ENCODE peak calls at places on chromosomes 11 and 22, in four cellular contexts. V is HCT116, W is PC-3, S is IMR-90. R is an unnamed sample.

GRCh38 chr22:43714104-43714503 is 98.0 kb downstream of the EFCAB6 start:
- DNase-seq in W (no peak), V (no peak), S (no peak), R (no peak)

GRCh38 chr11:111942826-111943225 is 5.7 kb downstream of the DIXDC1 start:
- DNase-seq in W (no peak), V (no peak), S (peak), R (no peak)

GRCh38 chr11:118306556-118306955 is 2.0 kb downstream of the CD3E start:
- DNase-seq in V (no peak), W (no peak), S (no peak), R (peak)

GRCh38 chr22:23132376-23133091 is 9.3 kb downstream of the RSPH14 start:
- DNase-seq in S (no peak), W (no peak), V (no peak), R (no peak)

GRCh38 chr11:26828291-26828690 is 106.4 kb upstream of the SLC5A12 start:
- DNase-seq in W (no peak), V (no peak), S (no peak), R (no peak)

GRCh38 chr11:72584293-72584921 is 89.8 kb downstream of the PDE2A start:
- DNase-seq in V (no peak), W (no peak), S (peak), R (no peak)

GRCh38 chr11:13140028-13140870 is 131.1 kb downstream of the RASSF10 start:
- DNase-seq in W (peak), S (peak), V (no peak), R (peak)

GRCh38 chr11:24592342-24592741 is 95.5 kb downstream of the LUZP2 start:
- DNase-seq in S (peak), W (peak), V (no peak), R (no peak)

GRCh38 chr11:106331163-106331562 is 253.7 kb downstream of the AASDHPPT start:
- DNase-seq in V (no peak), W (peak), S (no peak), R (no peak)

GRCh38 chr11:76459299-76459698 is 14.5 kb downstream of the EMSY start:
- DNase-seq in W (peak), V (peak), S (no peak), R (no peak)

GRCh38 chr11:812390-812789 is 2.6 kb downstream of the RPLP2 start:
- DNase-seq in S (no peak), W (no peak), V (no peak), R (no peak)

GRCh38 chr11:46322759-46323158 is 24.5 kb upstream of the DGKZ start:
- DNase-seq in S (peak), V (peak), W (no peak), R (no peak)

GRCh38 chr11:57432714-57433163 is 5.8 kb upstream of the SLC43A3 start:
- DNase-seq in S (peak), V (no peak), W (peak), R (no peak)

DNA sequence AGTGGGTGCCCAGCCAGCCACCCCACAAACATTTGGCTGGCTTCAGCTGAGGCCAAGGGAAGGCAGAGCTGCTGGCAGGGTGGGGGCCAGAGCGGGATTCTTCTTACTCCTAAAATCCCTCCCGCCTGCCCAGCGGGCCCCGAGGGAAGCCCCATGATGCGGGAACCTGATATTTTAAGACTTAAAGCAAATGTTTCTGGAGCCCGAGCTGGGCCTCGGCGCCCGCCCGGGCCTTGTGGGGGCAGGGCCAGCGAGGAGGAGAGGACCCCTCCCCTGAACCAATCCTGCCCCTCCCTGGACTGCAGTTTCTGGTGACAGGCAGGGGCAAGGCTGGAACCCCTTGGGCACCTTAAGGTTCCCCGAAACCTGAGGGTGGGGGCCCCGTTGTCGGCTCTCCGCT is 17.2 kb downstream of the GP1BB start:
- DNase-seq in W (no peak), V (no peak), S (no peak), R (no peak)
- H3K4me2 ChIP-seq in W (no peak), V (no peak), S (no peak), R (no peak)

DNA sequence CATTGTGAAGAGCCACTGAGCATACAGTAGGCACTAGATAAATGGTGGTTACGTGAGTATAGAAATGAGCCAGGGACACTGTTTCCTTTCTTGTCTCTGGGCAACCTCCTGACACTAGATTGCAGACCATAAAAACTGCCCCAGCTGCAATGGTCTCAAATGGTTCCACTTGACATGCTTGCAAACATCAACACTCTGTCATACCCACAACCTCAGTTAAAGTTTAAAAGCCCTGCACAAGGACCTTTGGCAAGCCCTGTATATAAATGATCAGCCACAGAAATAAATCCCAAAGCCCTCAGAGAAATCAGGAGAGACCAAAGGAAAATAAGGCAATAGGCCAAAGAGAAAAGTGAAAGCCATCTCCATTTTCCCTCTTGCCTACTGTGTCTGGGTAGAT is 20.7 kb downstream of the PLEKHA7 start:
- DNase-seq in V (no peak), S (no peak), W (no peak), R (no peak)
- H3K4me2 ChIP-seq in V (no peak), S (no peak), W (no peak), R (no peak)

GRCh38 chr11:58616594-58616993 is 5.9 kb upstream of the CNTF start:
- DNase-seq in S (peak), W (peak), V (no peak), R (no peak)
- H3K4me2 ChIP-seq in S (no peak), W (peak), V (no peak), R (no peak)

DNA sequence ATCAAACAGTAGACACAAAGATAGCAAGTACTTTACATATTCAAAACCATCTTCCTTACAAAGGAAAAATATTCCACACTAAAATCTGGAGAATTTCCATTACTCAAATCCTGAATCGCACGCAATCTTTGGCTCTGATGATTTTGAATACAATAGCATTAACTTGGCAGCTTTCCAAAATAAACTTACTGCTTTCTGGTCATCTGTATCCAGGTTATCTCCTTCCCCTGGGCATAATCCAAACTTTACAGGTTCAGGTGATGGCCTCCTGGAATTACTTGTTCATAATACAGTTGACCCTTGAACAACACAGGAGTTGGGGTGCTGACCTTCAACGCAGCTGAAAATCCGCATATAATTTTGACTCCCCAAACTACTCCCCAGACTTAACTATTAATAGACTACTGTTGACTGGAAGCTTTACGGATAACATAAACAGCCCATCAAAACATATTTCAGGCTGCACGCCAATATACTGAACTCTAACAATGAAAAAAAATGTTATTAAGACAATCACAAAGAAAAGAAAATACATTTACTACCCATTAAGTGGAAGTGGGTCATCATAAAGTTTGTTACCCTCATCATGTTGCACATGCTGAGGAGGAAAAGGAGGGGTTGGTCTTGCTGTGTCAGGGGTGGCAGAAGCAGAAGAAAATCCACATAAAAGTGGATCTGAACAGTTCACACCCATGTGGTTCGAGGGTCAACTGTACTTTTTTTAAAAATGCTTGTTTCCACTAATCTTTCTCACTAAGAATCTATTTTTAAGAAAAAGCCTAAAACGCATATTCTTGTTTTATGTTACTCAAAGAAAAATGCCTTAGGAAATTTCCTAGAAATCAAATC is 6.5 kb downstream of the MTMR2 start:
- DNase-seq in S (peak), W (peak), V (no peak), R (no peak)
- H3K4me2 ChIP-seq in S (no peak), W (peak), V (no peak), R (no peak)

GRCh38 chr11:34027516-34028406 is 23.8 kb upstream of the CAPRIN1 start:
- DNase-seq in W (no peak), S (no peak), V (no peak), R (no peak)
- H3K4me2 ChIP-seq in W (no peak), S (no peak), V (no peak), R (no peak)

GRCh38 chr11:120773501-120774031 is 250.3 kb upstream of the TBCEL start:
- DNase-seq in W (peak), S (no peak), V (no peak), R (no peak)
- H3K4me2 ChIP-seq in W (peak), S (no peak), V (peak), R (no peak)

GRCh38 chr11:65619281-65619928 is 3.8 kb downstream of the PCNX3 start:
- DNase-seq in W (no peak), V (no peak), S (no peak), R (no peak)

GRCh38 chr11:65621460-65621859 is 5.9 kb downstream of the PCNX3 start:
- DNase-seq in V (no peak), W (no peak), S (no peak), R (no peak)

GRCh38 chr11:65622011-65622410 is 6.4 kb downstream of the PCNX3 start:
- DNase-seq in S (no peak), W (no peak), V (no peak), R (no peak)

GRCh38 chr11:65618763-65619162 is 3.2 kb downstream of the PCNX3 start:
- DNase-seq in V (no peak), S (no peak), W (no peak), R (no peak)

GRCh38 chr11:65620666-65621065 is 5.1 kb downstream of the PCNX3 start:
- DNase-seq in V (no peak), S (no peak), W (no peak), R (no peak)
- H3K4me2 ChIP-seq in V (no peak), S (no peak), W (no peak), R (no peak)

GRCh38 chr11:114259551-114259983 is 36.6 kb upstream of the NNMT start:
- DNase-seq in S (no peak), W (no peak), V (no peak), R (no peak)

GRCh38 chr11:114259124-114259526 is 37.1 kb upstream of the NNMT start:
- DNase-seq in W (no peak), S (no peak), V (no peak), R (no peak)

GRCh38 chr11:114257621-114258558 is 38.3 kb upstream of the NNMT start:
- DNase-seq in V (no peak), W (no peak), S (no peak), R (no peak)

GRCh38 chr11:114260077-114260476 is 36.1 kb upstream of the NNMT start:
- DNase-seq in W (no peak), S (no peak), V (no peak), R (no peak)

DNA sequence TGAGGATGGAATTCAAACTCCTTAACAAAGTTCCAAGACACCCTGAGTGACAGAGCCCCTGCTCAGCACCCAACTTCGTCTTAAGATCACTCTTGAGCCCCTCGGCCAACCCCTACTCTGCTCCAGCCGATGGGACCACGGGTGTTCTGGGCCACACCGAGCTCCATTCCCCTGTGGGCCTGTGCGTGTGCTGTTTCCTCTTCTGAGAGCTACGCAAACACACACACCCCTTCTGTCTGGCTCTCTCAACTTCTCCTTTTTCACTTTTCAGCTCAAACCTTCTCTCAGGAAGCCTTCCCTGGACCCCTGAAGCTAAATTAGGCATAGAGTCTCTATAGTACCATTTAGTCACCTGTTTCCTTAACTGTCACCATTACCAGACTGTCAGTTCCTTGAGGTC is 37.5 kb upstream of the NNMT start:
- DNase-seq in V (no peak), S (no peak), W (no peak), R (no peak)
- H3K4me2 ChIP-seq in V (no peak), S (no peak), W (no peak), R (no peak)

DNA sequence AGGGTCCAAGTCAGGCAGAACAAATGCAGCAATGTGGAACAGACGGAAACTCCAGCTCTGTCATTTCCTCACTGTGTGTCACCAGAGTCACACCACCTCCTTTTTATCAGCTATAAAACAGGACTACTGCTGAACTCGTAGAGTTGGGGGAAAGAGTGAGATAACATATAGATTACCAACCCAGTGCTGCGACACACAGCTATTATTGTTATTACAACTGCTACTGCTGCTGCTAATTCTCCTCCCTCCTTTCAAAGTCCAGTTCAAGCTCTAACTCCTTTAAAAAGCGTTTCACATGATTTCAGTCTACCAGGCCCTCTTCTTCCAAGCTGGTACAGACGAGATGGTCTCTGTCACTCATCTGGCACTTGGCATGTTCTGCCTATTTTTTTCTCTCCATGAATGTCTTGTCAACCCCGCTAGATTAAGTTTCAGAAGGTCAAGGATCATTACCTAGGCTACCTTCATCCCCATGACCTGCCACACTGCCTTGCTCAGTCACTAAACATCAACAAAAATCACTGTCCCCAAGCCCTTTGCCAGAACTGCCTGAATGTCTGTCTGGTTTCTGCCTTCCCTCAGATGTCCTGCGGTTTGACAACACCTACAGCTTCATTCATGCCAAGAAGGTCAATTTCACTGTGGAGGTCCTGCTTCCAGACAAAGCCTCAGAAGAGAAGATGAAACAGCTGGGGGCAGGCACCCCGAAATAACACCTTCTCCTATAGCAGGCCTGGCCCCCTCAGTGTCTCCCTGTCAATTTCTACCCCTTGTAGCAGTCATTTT is 3.7 kb upstream of the MTFP1 start:
- DNase-seq in S (no peak), V (no peak), W (peak), R (no peak)
- H3K4me2 ChIP-seq in S (peak), V (peak), W (peak), R (peak)

DNA sequence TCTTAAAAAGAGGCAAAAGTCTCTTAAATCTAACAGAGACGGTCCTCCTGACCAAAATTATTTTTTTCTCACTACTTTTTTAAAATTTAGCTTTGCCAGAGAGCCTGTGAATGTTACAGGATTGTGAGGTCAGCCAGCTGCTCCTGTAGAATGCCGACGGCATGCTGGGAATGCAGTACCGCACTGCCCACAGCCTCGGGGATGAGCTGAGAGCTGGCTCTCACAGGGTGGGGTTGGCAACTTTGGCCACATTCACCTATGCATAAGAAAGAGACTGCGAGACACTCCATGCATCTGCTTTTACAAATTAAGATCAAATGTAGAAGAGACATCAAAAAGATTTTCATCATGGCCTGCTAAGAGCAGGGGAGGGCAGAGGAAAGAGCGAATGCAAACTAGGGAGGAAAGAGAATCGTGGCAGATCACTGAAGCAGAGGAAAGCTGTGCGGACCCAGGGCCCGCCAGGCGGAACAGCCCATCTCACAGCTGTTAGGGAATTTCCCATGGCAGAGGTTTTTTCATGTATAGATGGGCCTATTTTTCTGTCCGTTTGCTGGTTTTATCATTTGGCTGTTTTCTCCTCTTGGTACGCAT is 49.7 kb upstream of the SPATA19 start:
- DNase-seq in S (no peak), W (no peak), V (no peak), R (no peak)
- H3K4me2 ChIP-seq in S (no peak), W (no peak), V (no peak), R (no peak)

R was measured in DND-41.